ENCODE peak calls at places on chromosome X, in six cellular contexts. C is psoas muscle, M is left ventricle myocardium inferior, D is endothelial cell of umbilical vein, J is body of pancreas, R is cardiac muscle cell. O is an unnamed sample.

GRCh38 chrX:46961097-46961496 is 48.9 kb downstream of the JADE3 start:
- DNase-seq in C (no peak), M (no peak), D (no peak), J (no peak), R (no peak), O (no peak)

GRCh38 chrX:40202456-40202855 is 104.7 kb upstream of the BCOR start:
- DNase-seq in C (no peak), M (no peak), D (no peak), J (no peak), R (no peak), O (no peak)

GRCh38 chrX:132837126-132837525 is 121.3 kb downstream of the HS6ST2 start:
- DNase-seq in C (no peak), M (no peak), D (peak), J (peak), R (no peak), O (no peak)

GRCh38 chrX:35380808-35381700 is 417.1 kb upstream of the MAGEB16 start:
- DNase-seq in C (no peak), M (no peak), D (peak), J (peak), R (peak), O (peak)

GRCh38 chrX:103687696-103688191 is 1.2 kb upstream of the MORF4L2 start:
- DNase-seq in C (peak), M (peak), D (peak), J (peak), R (peak), O (peak)

GRCh38 chrX:31590581-31591113 is 518.8 kb upstream of the FTHL17 start:
- DNase-seq in C (no peak), M (no peak), D (peak), J (no peak), R (no peak), O (no peak)

GRCh38 chrX:5957506-5957905 is 271.2 kb downstream of the NLGN4X start:
- DNase-seq in C (no peak), M (no peak), D (no peak), J (no peak), R (no peak), O (no peak)

GRCh38 chrX:52271212-52271611 is 86.5 kb downstream of the MAGED4 start:
- DNase-seq in C (no peak), M (no peak), D (no peak), J (no peak), R (peak), O (peak)

GRCh38 chrX:31353095-31353494 is 281.3 kb upstream of the FTHL17 start:
- DNase-seq in C (no peak), M (no peak), D (no peak), J (no peak), R (no peak), O (no peak)

GRCh38 chrX:858542-859078 is 228.0 kb downstream of the SHOX start:
- DNase-seq in C (no peak), M (no peak), D (no peak), J (no peak), R (no peak), O (no peak)

GRCh38 chrX:153626863-153627674 is 19.9 kb upstream of the DUSP9 start:
- DNase-seq in C (no peak), M (no peak), D (no peak), J (no peak), R (no peak), O (no peak)

GRCh38 chrX:43500240-43500639 is 155.9 kb upstream of the MAOA start:
- DNase-seq in C (no peak), M (no peak), D (no peak), J (no peak), R (peak), O (no peak)

GRCh38 chrX:46599051-46599560 is 25.5 kb downstream of the CHST7 start:
- DNase-seq in C (no peak), M (no peak), D (no peak), J (no peak), R (no peak), O (no peak)

GRCh38 chrX:138034136-138034535 is 468.2 kb downstream of the ZIC3 start:
- DNase-seq in C (no peak), M (no peak), D (no peak), J (no peak), R (peak), O (no peak)

GRCh38 chrX:11791090-11791489 is 33.1 kb downstream of the MSL3 start:
- DNase-seq in C (no peak), M (no peak), D (no peak), J (no peak), R (no peak), O (no peak)

GRCh38 chrX:18353931-18354368 is 538 bp downstream of the SCML2 start:
- DNase-seq in C (no peak), M (no peak), D (no peak), J (no peak), R (peak), O (peak)

GRCh38 chrX:65491620-65492019 is 43.0 kb downstream of the LAS1L start:
- DNase-seq in C (no peak), M (no peak), D (no peak), J (no peak), R (no peak), O (no peak)

GRCh38 chrX:41250867-41251266 is 83.1 kb upstream of the DDX3X start:
- DNase-seq in C (no peak), M (no peak), D (peak), J (no peak), R (no peak), O (no peak)

GRCh38 chrX:153831435-153832150 is 1.2 kb upstream of the PDZD4 start:
- DNase-seq in C (no peak), M (no peak), D (no peak), J (no peak), R (no peak), O (no peak)

GRCh38 chrX:134654398-134655012 is 3.8 kb downstream of the PLAC1 start:
- DNase-seq in C (no peak), M (no peak), D (no peak), J (no peak), R (no peak), O (no peak)

DNA sequence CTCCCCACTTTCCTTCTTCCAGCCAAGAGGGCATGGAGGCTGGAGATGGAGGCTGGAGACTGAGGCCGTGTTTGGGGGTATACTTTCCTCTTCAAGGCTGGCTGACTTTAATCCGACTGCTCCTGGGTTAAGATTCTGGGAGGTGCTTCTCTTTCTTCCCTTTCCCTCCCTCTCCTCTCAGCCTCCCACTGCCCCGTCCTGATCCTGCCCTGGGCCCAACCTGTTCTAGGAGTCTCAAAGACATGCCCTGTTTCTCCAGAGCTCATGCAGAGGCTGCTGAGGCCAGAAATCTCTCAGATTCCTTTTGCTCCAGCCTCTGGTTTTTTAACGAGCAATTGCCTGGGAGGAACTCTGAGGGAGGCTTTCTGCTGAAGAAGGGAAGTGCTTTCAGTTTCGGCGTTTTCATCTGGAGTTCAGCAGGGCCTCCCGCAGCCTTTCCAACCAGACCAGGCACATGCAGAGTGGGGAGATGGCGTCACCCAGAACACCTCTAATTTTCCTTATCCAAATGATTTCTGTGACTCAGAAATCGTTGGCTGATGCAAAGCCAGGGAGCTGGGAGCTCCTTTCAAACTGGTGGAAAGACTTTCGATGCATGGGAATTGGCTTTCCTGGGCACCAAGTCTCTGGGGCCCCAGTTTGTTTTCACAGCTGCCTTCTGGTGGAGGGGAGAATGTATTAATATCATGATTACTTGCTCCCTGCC is 34.5 kb upstream of the FAM9C start:
- DNase-seq in C (peak), M (peak), D (peak), J (peak), R (no peak), O (peak)
- H3K27ac ChIP-seq in C (peak), M (peak), D (peak), J (peak), R (no peak), O (peak)

DNA sequence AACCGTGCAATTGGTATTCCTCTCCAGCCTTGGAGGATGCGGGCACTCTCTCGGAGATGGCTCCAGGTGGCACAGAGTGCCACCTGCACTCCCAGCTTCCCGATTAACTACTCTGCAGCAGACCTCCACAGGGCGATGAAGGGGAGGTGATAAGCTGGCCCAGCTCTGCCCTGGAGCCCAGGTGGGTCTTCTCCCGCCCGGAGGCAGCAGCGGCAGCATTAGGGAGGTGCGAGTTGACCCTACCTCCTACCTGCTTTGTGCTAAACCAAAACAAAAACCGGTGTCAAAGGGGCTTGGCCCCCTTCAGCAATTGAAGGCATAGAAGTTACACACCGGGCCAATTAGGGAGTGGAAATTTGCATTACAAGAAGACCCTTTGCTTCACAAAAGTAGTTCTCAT is 137.4 kb upstream of the MAMLD1 start:
- DNase-seq in C (no peak), M (no peak), D (no peak), J (no peak), R (no peak), O (no peak)
- H3K27ac ChIP-seq in C (no peak), M (no peak), D (no peak), J (no peak), R (no peak), O (no peak)

GRCh38 chrX:71095971-71096701 is 485 bp downstream of the FOXO4 start:
- DNase-seq in C (no peak), M (no peak), D (peak), J (no peak), R (no peak), O (no peak)
- H3K27ac ChIP-seq in C (peak), M (peak), D (no peak), J (peak), R (peak), O (peak)

GRCh38 chrX:140360924-140361323 is 143.9 kb downstream of the SOX3 start:
- DNase-seq in C (no peak), M (no peak), D (no peak), J (no peak), R (no peak), O (no peak)
- H3K27ac ChIP-seq in C (no peak), M (no peak), D (no peak), J (no peak), R (no peak), O (no peak)

DNA sequence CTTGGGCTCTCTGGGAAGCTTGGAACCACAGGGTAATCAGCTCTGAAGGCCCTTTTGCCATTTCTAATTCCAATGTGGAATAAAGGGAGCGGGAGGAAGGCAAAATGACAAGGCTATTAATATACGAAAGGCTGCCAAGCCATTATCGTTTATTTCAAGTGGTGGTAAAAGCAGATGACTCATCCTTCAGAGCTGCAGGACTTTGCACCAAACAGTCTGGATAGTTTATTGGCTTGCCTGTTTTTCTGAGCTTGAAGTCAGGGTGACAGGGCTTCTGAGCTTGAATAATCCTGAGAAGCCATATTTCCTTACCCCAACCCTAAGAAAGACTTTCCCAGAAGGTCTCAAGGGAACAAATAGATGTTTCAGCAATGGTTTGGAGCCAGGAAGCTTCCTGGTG is 7.7 kb upstream of the GABRE start:
- DNase-seq in C (no peak), M (no peak), D (peak), J (peak), R (no peak), O (no peak)
- H3K27ac ChIP-seq in C (no peak), M (peak), D (peak), J (peak), R (no peak), O (no peak)

GRCh38 chrX:116379854-116380253 is 56.6 kb upstream of the SLC6A14 start:
- DNase-seq in C (no peak), M (peak), D (peak), J (peak), R (no peak), O (no peak)
- H3K27ac ChIP-seq in C (no peak), M (no peak), D (no peak), J (no peak), R (no peak), O (no peak)

DNA sequence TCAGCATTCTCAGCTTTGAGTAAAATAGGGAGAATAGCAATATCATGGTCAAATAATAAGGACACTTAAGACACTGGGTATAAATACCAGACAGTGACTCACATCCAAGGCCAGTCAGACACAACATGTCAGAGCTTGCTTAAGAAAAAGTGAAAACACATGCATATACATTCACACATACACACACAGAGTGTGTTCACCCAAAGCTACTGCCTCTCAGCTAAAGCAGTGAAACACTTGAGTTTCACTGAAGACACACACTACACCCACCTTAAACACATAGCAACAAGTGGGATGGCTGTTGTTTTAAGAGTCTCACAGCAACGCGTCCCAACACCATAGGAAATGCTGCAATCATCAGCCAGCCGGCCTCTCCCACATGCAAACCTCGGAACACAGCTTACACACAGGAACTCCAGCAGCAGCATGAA is 14.4 kb downstream of the SHROOM4 start:
- DNase-seq in C (no peak), M (no peak), D (peak), J (no peak), R (no peak), O (no peak)
- H3K27ac ChIP-seq in C (no peak), M (no peak), D (peak), J (no peak), R (no peak), O (no peak)

GRCh38 chrX:71941145-71941544 is 30.5 kb downstream of the NHSL2 start:
- DNase-seq in C (no peak), M (no peak), D (no peak), J (no peak), R (no peak), O (no peak)
- H3K27ac ChIP-seq in C (no peak), M (no peak), D (no peak), J (no peak), R (peak), O (no peak)

O was measured in testis.